ENCODE peak calls at places on chromosomes 12 and 14, in nine cellular contexts. P is astrocyte of the cerebellum, H is HuH-7, K is fibroblast of mammary gland, V is left ventricle myocardium superior, I is fibroblast of the conjunctiva, M is H54, J is HCT116, Y is HS-5. F is an unnamed sample.

GRCh38 chr14:105398726-105399440 is 545 bp downstream of the TEX22 start:
- DNase-seq in I (no peak), M (no peak), K (peak; percentile 21), H (peak; percentile 70), P (no peak), J (no peak), Y (no peak), V (no peak), F (peak; percentile 39)

GRCh38 chr12:51217133-51217967 is 512 bp downstream of the POU6F1 start:
- DNase-seq in P (no peak), K (peak; percentile 15), M (peak; percentile 50), J (no peak), H (peak; percentile 66), Y (no peak), I (no peak), V (peak; percentile 73), F (peak; percentile 46)

GRCh38 chr14:60179296-60179924 is 14.2 kb upstream of the DHRS7 start:
- DNase-seq in M (no peak), P (no peak), H (no peak), V (no peak), Y (no peak), J (no peak), K (peak; percentile 53), I (no peak), F (peak; percentile 61)

GRCh38 chr14:61034416-61035100 is 53.5 kb downstream of the SLC38A6 start:
- DNase-seq in V (no peak), Y (no peak), H (no peak), M (no peak), P (no peak), K (no peak), I (no peak), J (no peak), F (no peak)

GRCh38 chr12:66066071-66066928 is 64.2 kb downstream of the LLPH start:
- DNase-seq in P (peak; percentile 90), V (no peak), J (no peak), Y (no peak), H (no peak), K (peak; percentile 54), M (no peak), I (no peak), F (peak; percentile 54)

GRCh38 chr12:80909370-80909769 is 28.4 kb downstream of the LIN7A start:
- DNase-seq in P (no peak), M (no peak), H (no peak), I (no peak), V (no peak), Y (no peak), J (no peak), K (no peak), F (no peak)

GRCh38 chr12:70618371-70618770 is 18.9 kb downstream of the PTPRB start:
- DNase-seq in P (no peak), H (no peak), Y (no peak), K (no peak), I (no peak), J (no peak), M (no peak), V (no peak), F (no peak)

GRCh38 chr12:88628856-88629509 is 48.7 kb upstream of the KITLG start:
- DNase-seq in H (no peak), J (no peak), P (no peak), I (no peak), K (peak; percentile 44), M (no peak), V (no peak), Y (no peak), F (no peak)

GRCh38 chr12:114360485-114360884 is 45.5 kb downstream of the TBX5 start:
- DNase-seq in H (no peak), P (no peak), I (no peak), Y (no peak), V (no peak), M (no peak), J (no peak), K (no peak), F (no peak)

GRCh38 chr14:55383541-55384140 is 28.0 kb downstream of the ATG14 start:
- DNase-seq in Y (no peak), H (no peak), P (no peak), J (no peak), M (no peak), K (no peak), V (no peak), I (no peak), F (no peak)

GRCh38 chr12:3160081-3160480 is 82.9 kb downstream of the TSPAN9 start:
- DNase-seq in Y (no peak), P (no peak), V (no peak), K (peak; percentile 30), M (no peak), I (no peak), J (no peak), H (no peak), F (peak; percentile 39)

GRCh38 chr12:98328467-98328866 is 186.9 kb upstream of the TMPO start:
- DNase-seq in I (no peak), P (no peak), V (no peak), H (no peak), M (no peak), J (no peak), K (no peak), Y (no peak), F (no peak)

GRCh38 chr14:70655110-70655826 is 13.6 kb downstream of the TTC9 start:
- DNase-seq in Y (no peak), K (no peak), P (no peak), M (no peak), I (no peak), J (no peak), V (no peak), H (no peak), F (peak; percentile 21)

GRCh38 chr12:60191271-60191670 is 595.4 kb downstream of the SLC16A7 start:
- DNase-seq in M (no peak), K (no peak), J (no peak), I (no peak), V (no peak), H (no peak), Y (no peak), P (no peak), F (no peak)

GRCh38 chr12:111434680-111435338 is 29.1 kb downstream of the SH2B3 start:
- DNase-seq in I (no peak), P (no peak), K (peak; percentile 77), H (no peak), Y (no peak), J (no peak), V (peak; percentile 84), M (no peak), F (peak; percentile 71)

GRCh38 chr12:104790296-104791125 is 167.6 kb downstream of the SLC41A2 start:
- DNase-seq in Y (no peak), M (peak; percentile 17), P (no peak), V (peak; percentile 65), J (peak; percentile 22), I (no peak), H (peak; percentile 49), K (peak; percentile 10), F (peak; percentile 34)

GRCh38 chr12:52531563-52532300 is 11.5 kb upstream of the KRT5 start:
- DNase-seq in J (no peak), I (no peak), M (no peak), Y (no peak), V (no peak), H (no peak), P (no peak), K (no peak), F (no peak)

GRCh38 chr12:131832393-131833231 is 4.4 kb downstream of the MMP17 start:
- DNase-seq in V (peak; percentile 68), K (peak; percentile 72), P (no peak), I (peak; percentile 47), M (peak; percentile 91), H (no peak), J (no peak), Y (peak; percentile 42), F (peak; percentile 87)

GRCh38 chr12:99918003-99918402 is 66.7 kb downstream of the ANKS1B start:
- DNase-seq in M (no peak), H (no peak), J (no peak), P (no peak), Y (no peak), I (peak; percentile 31), K (peak; percentile 97), V (no peak), F (no peak)

GRCh38 chr12:26736563-26737486 is 96.2 kb downstream of the ITPR2 start:
- DNase-seq in K (peak; percentile 73), H (no peak), P (no peak), V (no peak), J (no peak), Y (no peak), M (no peak), I (no peak), F (peak; percentile 66)

GRCh38 chr12:49888461-49889151 is 15.1 kb downstream of the FAIM2 start:
- DNase-seq in H (no peak), J (no peak), M (no peak), P (no peak), Y (no peak), V (peak; percentile 18), K (no peak), I (no peak), F (no peak)

GRCh38 chr14:83483063-83483462 is 1949.4 kb upstream of the SEL1L start:
- DNase-seq in Y (peak; percentile 38), P (no peak), J (no peak), K (peak; percentile 8), H (no peak), V (no peak), I (no peak), M (no peak), F (no peak)

GRCh38 chr12:83573676-83574075 is 887.0 kb downstream of the TMTC2 start:
- DNase-seq in K (peak; percentile 75), M (peak; percentile 21), I (peak; percentile 73), V (peak; percentile 28), J (peak; percentile 88), P (peak; percentile 22), Y (peak; percentile 81), H (no peak), F (peak; percentile 1)

GRCh38 chr12:68279227-68280054 is 26.0 kb upstream of the IL22 start:
- DNase-seq in M (no peak), P (no peak), V (no peak), I (no peak), J (no peak), Y (no peak), K (no peak), H (peak; percentile 37), F (no peak)

GRCh38 chr12:70994217-70994788 is 73.8 kb upstream of the PTPRR start:
- DNase-seq in P (peak; percentile 74), I (peak; percentile 97), K (peak; percentile 98), H (no peak), J (no peak), M (no peak), V (no peak), Y (no peak), F (no peak)

GRCh38 chr12:67472551-67472950 is 176.0 kb upstream of the DYRK2 start:
- DNase-seq in I (no peak), V (no peak), H (no peak), K (no peak), Y (no peak), M (no peak), J (no peak), P (no peak), F (no peak)

GRCh38 chr12:47156167-47156736 is 76.5 kb upstream of the AMIGO2 start:
- DNase-seq in P (no peak), K (no peak), I (peak; percentile 9), Y (no peak), V (peak; percentile 38), H (no peak), J (no peak), M (no peak), F (no peak)

GRCh38 chr12:120820885-120821510 is 83.2 kb downstream of the SPPL3 start:
- DNase-seq in J (no peak), H (no peak), M (no peak), V (no peak), I (no peak), K (no peak), P (no peak), Y (no peak), F (no peak)

F was measured in ELR.